ENCODE peak calls at places on chromosomes 12 and 14, in seven cellular contexts. N, X, Z, R, H, M and W are unnamed samples.

GRCh38 chr12:48199784-48200198 is 3.3 kb downstream of the OR10AD1 start:
- DNase-seq in N (no peak), H (no peak), M (no peak), Z (no peak), R (peak), X (no peak), W (no peak)

GRCh38 chr12:124479680-124480468 is 87.5 kb downstream of the NCOR2 start:
- DNase-seq in M (no peak), H (no peak), R (no peak), N (no peak), Z (no peak), X (no peak), W (no peak)

GRCh38 chr12:70806827-70807226 is 113.7 kb downstream of the PTPRR start:
- DNase-seq in H (no peak), Z (no peak), R (no peak), M (no peak), N (no peak), X (no peak), W (no peak)

GRCh38 chr12:80821513-80822000 is 104.8 kb downstream of the MYF5 start:
- DNase-seq in X (no peak), R (no peak), N (no peak), Z (no peak), H (no peak), M (no peak), W (no peak)

GRCh38 chr12:18747960-18748359 is 10.0 kb downstream of the CAPZA3 start:
- DNase-seq in M (no peak), Z (no peak), H (no peak), X (no peak), N (no peak), R (peak), W (no peak)

GRCh38 chr12:3409662-3410061 is 81.3 kb upstream of the PRMT8 start:
- DNase-seq in M (no peak), N (no peak), X (no peak), Z (no peak), R (no peak), H (no peak), W (no peak)

GRCh38 chr14:94135476-94135875 is 6.1 kb upstream of the IFI27L2 start:
- DNase-seq in R (no peak), X (no peak), Z (no peak), M (no peak), H (no peak), N (no peak), W (no peak)

GRCh38 chr12:54282949-54283593 is 2.5 kb downstream of the HNRNPA1 start:
- DNase-seq in N (no peak), R (no peak), H (peak), Z (no peak), M (no peak), X (no peak), W (no peak)

GRCh38 chr12:90043264-90043663 is 334.6 kb upstream of the ATP2B1 start:
- DNase-seq in R (peak), X (no peak), N (no peak), H (no peak), M (no peak), Z (no peak), W (no peak)

GRCh38 chr12:55188974-55189556 is 31.8 kb upstream of the OR10A7 start:
- DNase-seq in N (no peak), M (peak), R (peak), H (peak), Z (no peak), X (no peak), W (peak)

GRCh38 chr12:115398311-115398781 is 714.4 kb upstream of the TBX3 start:
- DNase-seq in R (peak), M (no peak), N (no peak), Z (no peak), X (no peak), H (peak), W (no peak)

GRCh38 chr12:88310069-88310468 is 168.0 kb downstream of the TMTC3 start:
- DNase-seq in X (no peak), Z (no peak), M (peak), N (no peak), H (no peak), R (peak), W (no peak)

GRCh38 chr14:90758028-90758889 is 58.0 kb downstream of the TTC7B start:
- DNase-seq in M (peak), X (peak), R (peak), N (peak), Z (peak), H (peak), W (peak)

GRCh38 chr14:90758959-90759358 is 57.3 kb downstream of the TTC7B start:
- DNase-seq in Z (peak), X (no peak), R (peak), N (peak), M (peak), H (peak), W (no peak)

GRCh38 chr14:90755661-90756304 is 60.4 kb downstream of the TTC7B start:
- DNase-seq in R (no peak), X (no peak), M (no peak), H (no peak), Z (no peak), N (no peak), W (no peak)

GRCh38 chr14:90757452-90757851 is 58.8 kb downstream of the TTC7B start:
- DNase-seq in H (no peak), M (no peak), N (peak), X (no peak), R (no peak), Z (peak), W (no peak)

DNA sequence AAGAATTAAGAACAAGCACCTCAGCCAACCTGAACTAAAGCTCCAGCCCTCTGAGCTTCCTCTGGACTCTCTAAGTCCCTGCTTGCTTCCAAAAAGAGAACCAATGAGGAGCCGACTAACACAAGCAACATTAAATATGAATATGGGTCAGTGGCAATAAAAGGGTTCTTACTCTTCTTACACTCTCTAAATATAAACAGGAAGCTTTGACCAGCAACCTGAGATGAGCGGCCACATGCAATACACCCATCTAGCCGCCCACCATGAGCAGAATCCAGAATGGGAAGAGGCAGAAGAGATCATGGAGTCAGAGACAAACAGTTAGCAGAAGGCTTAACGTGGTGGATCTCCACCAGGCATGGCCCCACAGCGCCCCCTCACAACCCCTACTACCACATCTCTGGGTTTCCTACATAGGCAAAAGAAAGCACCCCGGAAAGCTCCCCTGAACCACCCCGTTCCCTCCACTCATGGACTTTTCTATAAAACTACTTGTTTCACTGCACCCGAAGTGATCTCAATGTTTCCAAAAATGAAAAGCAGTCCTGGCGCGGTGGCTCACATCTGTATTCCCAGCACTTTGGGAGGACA is 59.4 kb downstream of the TTC7B start:
- DNase-seq in N (peak), R (no peak), M (no peak), H (no peak), Z (peak), X (no peak), W (no peak)
- TF ChIP-seq CTCF in N (no peak), R (peak), M (no peak), H (no peak), Z (no peak), X (no peak), W (peak)

GRCh38 chr12:94721173-94721572 is 70.8 kb upstream of the TMCC3 start:
- DNase-seq in X (no peak), M (no peak), Z (no peak), R (no peak), N (no peak), H (no peak), W (peak)

GRCh38 chr12:94722664-94723063 is 72.3 kb upstream of the TMCC3 start:
- DNase-seq in M (no peak), R (no peak), Z (no peak), H (no peak), N (no peak), X (no peak), W (no peak)

GRCh38 chr12:94730846-94731245 is 80.5 kb upstream of the TMCC3 start:
- DNase-seq in N (no peak), Z (no peak), M (no peak), X (no peak), H (no peak), R (no peak), W (no peak)

DNA sequence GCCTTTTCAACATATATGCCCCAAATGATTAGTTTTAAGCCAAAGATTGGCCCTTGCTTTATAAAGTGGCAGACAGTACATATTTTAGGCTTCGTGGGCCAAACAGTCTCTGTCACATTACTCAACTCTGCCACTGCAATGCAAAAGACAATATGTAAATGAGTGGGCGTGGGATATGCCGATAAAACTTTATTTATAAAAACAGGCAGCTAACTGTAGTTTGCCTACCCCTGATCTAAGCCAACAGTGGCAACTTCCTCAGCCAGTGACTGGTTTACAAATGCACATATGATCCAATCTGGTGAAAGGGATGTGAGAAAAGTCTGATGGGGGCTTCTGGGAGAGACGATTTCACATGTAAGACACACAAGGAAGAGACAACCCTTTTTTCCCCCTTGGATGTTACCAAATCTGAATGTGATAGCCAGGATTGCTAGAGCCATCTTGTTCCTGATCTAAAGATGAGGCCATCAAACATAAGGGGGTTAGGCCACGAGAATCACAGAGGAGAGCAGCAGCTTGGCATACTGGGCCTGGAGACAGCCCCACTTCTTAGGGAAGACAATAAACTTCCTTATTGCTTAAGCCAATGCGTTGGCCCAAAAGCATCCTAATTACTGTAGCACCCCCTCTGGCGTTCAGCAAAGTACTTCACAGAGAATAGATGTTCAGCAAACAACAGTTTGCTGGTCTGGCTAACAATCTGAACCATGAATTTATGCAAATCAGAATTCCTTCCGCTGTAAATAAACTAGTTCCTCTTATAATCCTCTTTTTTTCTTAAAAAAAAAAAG is 75.2 kb upstream of the TMCC3 start:
- DNase-seq in X (no peak), H (peak), Z (no peak), N (peak), R (peak), M (peak), W (peak)
- TF ChIP-seq CTCF in X (no peak), H (peak), Z (no peak), N (no peak), R (peak), M (no peak), W (peak)

GRCh38 chr12:56947633-56948535 is 9.5 kb downstream of the RDH16 start:
- DNase-seq in Z (no peak), H (no peak), N (no peak), R (no peak), M (no peak), X (no peak), W (no peak)
- TF ChIP-seq CTCF in Z (no peak), H (no peak), N (no peak), R (no peak), M (no peak), X (no peak), W (peak)

GRCh38 chr12:132516064-132517012 is 26.4 kb downstream of the FBRSL1 start:
- DNase-seq in R (no peak), M (no peak), H (no peak), N (no peak), X (no peak), Z (no peak), W (no peak)

GRCh38 chr12:132517740-132518100 is 27.8 kb downstream of the FBRSL1 start:
- DNase-seq in X (no peak), H (no peak), N (no peak), R (no peak), M (no peak), Z (peak), W (no peak)

GRCh38 chr12:132520421-132521199 is 30.7 kb downstream of the FBRSL1 start:
- DNase-seq in N (no peak), X (no peak), H (peak), R (no peak), M (no peak), Z (no peak), W (no peak)

GRCh38 chr12:132517013-132517739 is 27.2 kb downstream of the FBRSL1 start:
- DNase-seq in M (no peak), H (no peak), R (no peak), Z (no peak), X (no peak), N (no peak), W (no peak)

GRCh38 chr12:132518354-132518992 is 28.5 kb downstream of the FBRSL1 start:
- DNase-seq in N (no peak), M (no peak), R (no peak), H (no peak), X (no peak), Z (no peak), W (no peak)
- TF ChIP-seq CTCF in N (no peak), M (no peak), R (no peak), H (no peak), X (no peak), Z (no peak), W (no peak)

DNA sequence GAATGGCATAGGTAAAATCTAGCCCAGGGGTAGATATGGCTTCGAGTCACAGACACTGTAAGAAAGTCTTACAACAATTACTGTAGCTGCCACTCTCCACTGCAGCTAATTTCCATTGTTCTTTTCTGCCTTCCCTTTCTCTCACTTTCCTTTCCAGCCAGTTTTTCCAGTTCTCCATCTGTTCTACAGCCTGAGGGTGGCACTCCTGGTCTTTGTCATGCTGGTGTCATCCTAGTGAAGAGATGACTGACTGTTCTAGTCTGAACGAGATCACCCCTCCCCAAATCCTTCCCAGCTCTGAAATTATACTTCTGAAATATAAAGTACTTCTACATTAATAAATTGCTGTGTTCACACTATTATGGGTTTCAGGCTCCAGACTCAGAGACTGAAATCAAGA is 74.2 kb upstream of the CSRP2 start:
- DNase-seq in Z (no peak), R (no peak), N (no peak), X (no peak), H (no peak), M (no peak), W (no peak)
- TF ChIP-seq CTCF in Z (no peak), R (no peak), N (no peak), X (no peak), H (no peak), M (no peak), W (no peak)

DNA sequence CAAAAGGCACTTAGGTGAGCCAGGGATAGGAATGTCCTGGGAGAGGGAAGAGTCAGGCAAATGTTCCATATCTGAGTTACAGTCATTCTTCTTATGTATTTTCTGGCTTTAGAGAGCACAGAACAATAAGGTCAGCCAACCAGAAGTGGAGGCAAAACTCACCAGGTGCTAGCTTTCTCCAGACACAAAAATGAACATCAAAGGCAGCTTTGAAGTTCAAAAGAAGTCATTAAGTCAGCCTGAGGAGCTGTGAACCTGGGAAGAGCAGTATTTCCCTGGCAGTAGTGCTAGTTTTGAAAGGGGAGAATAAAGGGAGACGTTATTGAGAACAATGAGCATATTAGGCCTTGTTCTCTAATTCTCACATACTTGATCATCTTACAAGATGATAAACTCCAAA is 199.8 kb upstream of the LMNTD1 start:
- DNase-seq in Z (no peak), N (no peak), H (no peak), M (no peak), X (no peak), R (no peak), W (no peak)
- TF ChIP-seq CTCF in Z (no peak), N (no peak), H (no peak), M (no peak), X (no peak), R (no peak), W (no peak)